ENCODE peak calls at places on chromosomes 1 and 21, in nine cellular contexts. Y is stimulated activated CD4-positive, alpha-beta T cell treated with anti-CD3 and anti-CD28 coated beads, Interleukin-12 subunit alpha, Interleukin-12 subunit beta, amount 100 ng/mL, for 4 hours; C is tibial artery; W is G401; V is hippocampal formation; S is endothelial cell of umbilical vein; L is CD4-positive, alpha-beta memory T cell; Z is NB4; P is amygdala. U is an unnamed sample.

GRCh38 chr1:180057883-180058396 is 96.7 kb upstream of the QSOX1 start:
- DNase-seq in C (no peak), Z (peak; percentile 42), L (no peak), P (no peak), S (no peak), W (no peak), V (no peak), Y (no peak), U (no peak)

GRCh38 chr1:100265931-100266830 is at the start of gene RTCA:
- DNase-seq in P (peak; percentile 92), Y (peak; percentile 94), C (peak; percentile 97), S (peak; percentile 92), V (peak; percentile 93), L (peak; percentile 95), W (peak; percentile 93), Z (peak; percentile 97), U (peak; percentile 93)

GRCh38 chr1:168637350-168637991 is 61.1 kb downstream of the XCL1 start:
- DNase-seq in W (no peak), L (peak; percentile 4), P (no peak), C (no peak), S (peak; percentile 28), V (no peak), Z (peak; percentile 61), Y (no peak), U (peak; percentile 76)

GRCh38 chr1:240385985-240386978 is 225.7 kb downstream of the GREM2 start:
- DNase-seq in P (no peak), Z (peak; percentile 2), W (no peak), Y (no peak), V (no peak), C (no peak), S (no peak), L (no peak), U (no peak)

GRCh38 chr21:29704719-29705118 is 235.1 kb downstream of the GRIK1 start:
- DNase-seq in W (no peak), V (no peak), Z (no peak), Y (no peak), L (no peak), P (no peak), S (no peak), C (no peak), U (no peak)

GRCh38 chr1:64686828-64687724 is 57.8 kb upstream of the RAVER2 start:
- DNase-seq in P (no peak), L (peak; percentile 47), V (no peak), S (peak; percentile 88), W (peak; percentile 61), Z (peak; percentile 60), C (no peak), Y (no peak), U (peak; percentile 58)

GRCh38 chr1:109929588-109930251 is 19.1 kb downstream of the CSF1 start:
- DNase-seq in P (no peak), V (no peak), L (no peak), Y (no peak), W (no peak), C (no peak), S (no peak), Z (no peak), U (no peak)

GRCh38 chr1:115669002-115669673 is 27.4 kb downstream of the VANGL1 start:
- DNase-seq in P (no peak), L (no peak), V (no peak), W (no peak), Z (peak; percentile 81), S (peak; percentile 50), Y (no peak), C (no peak), U (no peak)

GRCh38 chr1:97500696-97501297 is 420.0 kb downstream of the DPYD start:
- DNase-seq in V (peak; percentile 12), W (no peak), Y (no peak), P (peak; percentile 4), L (no peak), C (no peak), Z (no peak), S (no peak), U (peak; percentile 91)

GRCh38 chr1:115765091-115765490 is 3.4 kb downstream of the CASQ2 start:
- DNase-seq in V (no peak), L (no peak), S (no peak), Z (no peak), P (no peak), Y (no peak), W (no peak), C (no peak), U (no peak)

GRCh38 chr1:207414606-207415108 is 39.5 kb upstream of the CR2 start:
- DNase-seq in V (no peak), W (no peak), Y (no peak), P (no peak), C (no peak), L (no peak), S (no peak), Z (peak; percentile 78), U (no peak)

GRCh38 chr21:42063578-42064521 is 7.3 kb upstream of the UMODL1 start:
- DNase-seq in W (no peak), L (peak; percentile 63), V (no peak), Z (peak; percentile 87), C (no peak), P (no peak), S (no peak), Y (peak; percentile 45), U (no peak)

GRCh38 chr21:35932232-35932911 is 128.0 kb downstream of the SETD4 start:
- DNase-seq in W (peak; percentile 8), L (no peak), Z (peak; percentile 94), V (no peak), Y (peak; percentile 1), C (peak; percentile 70), S (peak; percentile 95), P (no peak), U (peak; percentile 89)

GRCh38 chr1:65449214-65449823 is 28.9 kb downstream of the LEPR start:
- DNase-seq in Z (no peak), W (no peak), V (no peak), S (no peak), C (no peak), P (no peak), Y (no peak), L (no peak), U (no peak)

GRCh38 chr1:27342778-27343638 is 1.2 kb downstream of the SYTL1 start:
- DNase-seq in S (no peak), Z (peak; percentile 97), C (no peak), L (peak; percentile 90), W (peak; percentile 74), P (no peak), Y (peak; percentile 57), V (no peak), U (no peak)

GRCh38 chr1:107003972-107004371 is 52.5 kb upstream of the PRMT6 start:
- DNase-seq in L (no peak), Y (no peak), C (no peak), P (no peak), V (no peak), S (no peak), Z (no peak), W (no peak), U (no peak)

GRCh38 chr1:183234660-183235476 is 48.8 kb downstream of the LAMC2 start:
- DNase-seq in V (no peak), L (no peak), Z (peak; percentile 61), P (peak; percentile 20), W (peak; percentile 71), Y (no peak), S (peak; percentile 98), C (peak; percentile 90), U (peak; percentile 15)

GRCh38 chr21:34107606-34108005 is 34.2 kb downstream of the MRPS6 start:
- DNase-seq in W (no peak), C (no peak), V (no peak), Y (no peak), L (no peak), P (no peak), S (no peak), Z (no peak), U (no peak)

GRCh38 chr1:3668148-3668547 is 15.8 kb downstream of the TP73 start:
- DNase-seq in V (no peak), W (no peak), C (no peak), Z (no peak), Y (no peak), L (no peak), P (no peak), S (no peak), U (no peak)

GRCh38 chr1:81650741-81651140 is 150.0 kb upstream of the ADGRL2 start:
- DNase-seq in W (peak; percentile 5), Z (no peak), C (no peak), Y (no peak), P (no peak), V (no peak), S (no peak), L (no peak), U (no peak)

GRCh38 chr1:239898067-239898730 is 193.5 kb upstream of the FMN2 start:
- DNase-seq in Y (peak; percentile 59), S (peak; percentile 51), C (peak; percentile 71), V (peak; percentile 38), Z (peak; percentile 78), P (peak; percentile 62), W (peak; percentile 76), L (peak; percentile 69), U (peak; percentile 78)

GRCh38 chr1:32874860-32875793 is 4.4 kb upstream of the FNDC5 start:
- DNase-seq in S (no peak), P (no peak), W (no peak), Y (no peak), C (peak; percentile 42), V (no peak), L (no peak), Z (no peak), U (no peak)

GRCh38 chr1:57319165-57319564 is 104.7 kb downstream of the DAB1 start:
- DNase-seq in Y (no peak), C (no peak), L (no peak), P (no peak), S (no peak), Z (no peak), V (no peak), W (no peak), U (no peak)

GRCh38 chr1:3999941-4000735 is 100.1 kb upstream of the C1orf174 start:
- DNase-seq in L (no peak), C (peak; percentile 51), V (no peak), Y (no peak), W (no peak), Z (peak; percentile 6), S (no peak), P (no peak), U (no peak)

GRCh38 chr1:100624886-100625430 is 87.0 kb downstream of the GPR88 start:
- DNase-seq in L (no peak), W (no peak), Y (no peak), C (no peak), V (no peak), P (no peak), S (no peak), Z (no peak), U (no peak)

GRCh38 chr1:212229654-212230053 is 55.6 kb upstream of the PPP2R5A start:
- DNase-seq in P (no peak), W (no peak), S (no peak), V (no peak), Y (no peak), C (no peak), Z (no peak), L (no peak), U (no peak)

GRCh38 chr21:25607812-25608737 is 794 bp upstream of the MRPL39 start:
- DNase-seq in L (peak; percentile 80), P (peak; percentile 52), C (peak; percentile 79), S (peak; percentile 85), Y (peak; percentile 68), V (peak; percentile 61), Z (peak; percentile 83), W (peak; percentile 83), U (peak; percentile 86)

GRCh38 chr1:96374076-96374762 is 347.4 kb upstream of the PTBP2 start:
- DNase-seq in W (no peak), Z (no peak), L (no peak), S (peak; percentile 57), C (no peak), Y (no peak), V (no peak), P (no peak), U (no peak)

GRCh38 chr21:17688912-17689874 is 76.5 kb upstream of the BTG3 start:
- DNase-seq in P (peak; percentile 45), C (no peak), V (peak; percentile 26), Y (peak; percentile 49), Z (peak; percentile 5), W (no peak), S (no peak), L (peak; percentile 41), U (peak; percentile 31)

GRCh38 chr21:29433366-29434059 is 134.8 kb downstream of the BACH1 start:
- DNase-seq in L (no peak), Z (no peak), C (no peak), P (no peak), W (no peak), V (no peak), S (no peak), Y (no peak), U (no peak)

U was measured in pons.